ENCODE peak calls at places on chromosomes 3 and 15, in four cellular contexts. Q is sigmoid colon, K is ovary, H is K562. S is an unnamed sample.

GRCh38 chr3:10340476-10340875 is 19.6 kb upstream of the SEC13 start:
- DNase-seq in Q (no peak), K (no peak), H (no peak), S (no peak)

GRCh38 chr3:140406655-140407054 is 271.2 kb upstream of the TRIM42 start:
- DNase-seq in H (no peak), K (no peak), Q (no peak), S (no peak)

GRCh38 chr15:45892182-45892581 is 257.4 kb downstream of the SQOR start:
- DNase-seq in Q (no peak), K (no peak), H (no peak), S (no peak)

GRCh38 chr3:52773361-52774065 is 2.8 kb upstream of the NEK4 start:
- DNase-seq in H (no peak), K (no peak), Q (peak), S (no peak)

GRCh38 chr3:134904333-134904771 is 109.3 kb downstream of the EPHB1 start:
- DNase-seq in K (no peak), H (no peak), Q (no peak), S (no peak)

GRCh38 chr15:70541511-70541910 is 221.8 kb downstream of the UACA start:
- DNase-seq in K (no peak), H (no peak), Q (peak), S (no peak)

GRCh38 chr3:46861293-46861995 is 1.8 kb downstream of the MYL3 start:
- DNase-seq in K (peak), H (no peak), Q (peak), S (no peak)

GRCh38 chr3:31011383-31011782 is 116.9 kb upstream of the GADL1 start:
- DNase-seq in H (no peak), Q (no peak), K (no peak), S (no peak)

GRCh38 chr3:131796558-131796957 is 238.3 kb downstream of the CPNE4 start:
- DNase-seq in Q (no peak), K (no peak), H (no peak), S (no peak)

GRCh38 chr3:194840661-194841514 is 155.2 kb downstream of the FAM43A start:
- DNase-seq in Q (no peak), H (no peak), K (no peak), S (no peak)

GRCh38 chr3:35081902-35082301 is 557.4 kb upstream of the ARPP21 start:
- DNase-seq in H (no peak), Q (no peak), K (no peak), S (no peak)

GRCh38 chr3:43998841-43999805 is 242.6 kb upstream of the TOPAZ1 start:
- DNase-seq in H (no peak), K (no peak), Q (no peak), S (no peak)

DNA sequence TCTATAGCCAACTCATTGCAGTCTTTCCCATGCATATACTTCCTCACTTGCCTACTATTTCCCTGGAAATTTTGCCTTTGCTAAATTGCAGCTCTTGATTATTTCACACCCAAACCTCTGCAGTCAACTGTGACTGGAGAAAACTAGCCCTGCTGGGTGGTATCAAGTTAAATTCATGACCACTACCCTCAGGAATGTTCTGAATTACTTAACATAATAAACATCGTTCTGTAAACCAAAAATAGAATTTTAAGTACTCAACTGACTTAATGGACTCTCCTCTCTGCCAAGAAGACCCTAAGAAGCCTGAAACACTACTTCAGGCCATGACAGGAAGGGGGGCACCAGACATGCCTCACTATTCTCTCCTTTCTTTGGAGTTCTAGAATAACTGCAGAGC is 1278.0 kb upstream of the GBE1 start:
- DNase-seq in Q (no peak), H (no peak), K (no peak), S (no peak)
- TF ChIP-seq EP300 in Q (no peak), H (no peak), K (no peak), S (no peak)

GRCh38 chr15:39491115-39491916 is 89.6 kb upstream of the THBS1 start:
- DNase-seq in K (no peak), Q (no peak), H (no peak), S (no peak)
- TF ChIP-seq EP300 in K (no peak), Q (no peak), H (no peak), S (no peak)

GRCh38 chr3:8237893-8238292 is 263.7 kb upstream of the LMCD1 start:
- DNase-seq in H (no peak), Q (no peak), K (no peak), S (no peak)
- TF ChIP-seq EP300 in H (no peak), Q (no peak), K (no peak), S (no peak)

GRCh38 chr3:152874896-152875749 is 40.2 kb downstream of the P2RY1 start:
- DNase-seq in K (no peak), H (no peak), Q (no peak), S (no peak)
- TF ChIP-seq EP300 in K (no peak), H (no peak), Q (no peak), S (no peak)

DNA sequence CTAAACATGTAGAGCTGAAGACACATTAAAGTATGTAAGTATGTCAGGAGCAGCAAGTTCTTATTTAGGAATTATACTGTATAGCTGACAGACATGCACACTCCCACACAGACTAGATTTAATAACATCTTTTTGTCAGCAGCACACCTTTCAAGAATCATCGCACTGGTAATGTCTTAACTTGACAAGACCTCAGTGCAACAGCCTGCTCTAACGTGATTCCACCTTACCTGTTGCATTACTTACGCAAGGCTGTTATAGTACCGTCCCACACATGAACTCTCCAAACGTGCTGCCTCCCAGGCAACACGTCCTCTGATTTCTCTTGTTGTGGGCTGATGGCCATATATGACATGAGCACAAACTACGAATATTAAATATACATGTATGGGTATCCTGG is 11.9 kb downstream of the CHRM5 start:
- DNase-seq in Q (no peak), K (no peak), H (no peak), S (no peak)
- TF ChIP-seq EP300 in Q (no peak), K (no peak), H (no peak), S (no peak)

DNA sequence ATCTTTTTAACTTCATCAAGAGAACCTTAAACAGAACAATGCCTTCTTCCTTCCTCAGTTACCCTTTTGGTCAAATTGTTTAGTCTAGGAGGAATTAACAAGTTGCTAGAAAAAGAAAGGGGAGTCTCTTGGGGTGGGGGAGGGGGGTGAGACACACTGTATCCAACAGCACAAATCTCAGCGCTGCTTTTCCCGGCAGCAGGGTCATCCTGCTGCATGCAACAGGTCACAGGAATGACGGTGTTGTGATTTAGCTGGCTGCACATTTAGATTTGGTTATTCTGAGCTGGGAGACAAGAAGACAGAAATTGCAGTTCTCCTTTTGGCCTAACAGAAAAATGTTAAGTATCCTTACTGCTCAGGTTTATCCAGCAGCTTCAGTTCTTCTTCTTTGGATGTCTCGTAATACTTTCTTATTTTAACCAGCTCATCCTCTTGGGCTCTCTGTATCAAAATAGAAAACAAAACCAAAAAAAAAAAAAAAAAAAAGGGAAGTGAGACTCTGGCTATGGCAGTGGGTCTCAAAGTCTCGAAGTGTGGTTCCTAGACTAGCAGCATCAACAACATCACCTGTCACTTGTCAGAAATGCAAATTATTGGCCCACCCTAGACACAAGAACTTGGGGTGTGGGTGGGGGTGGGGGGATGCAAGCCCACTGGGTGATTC is 190.5 kb downstream of the GREM1 start:
- DNase-seq in K (peak), Q (no peak), H (no peak), S (no peak)
- TF ChIP-seq EP300 in K (no peak), Q (no peak), H (no peak), S (peak)

GRCh38 chr3:172209333-172210321 is 170.2 kb downstream of the FNDC3B start:
- DNase-seq in K (no peak), Q (peak), H (no peak), S (peak)
- TF ChIP-seq EP300 in K (no peak), Q (no peak), H (no peak), S (no peak)

GRCh38 chr3:63976166-63976861 is 47.0 kb downstream of the PSMD6 start:
- DNase-seq in K (no peak), H (no peak), Q (no peak), S (no peak)
- TF ChIP-seq EP300 in K (peak), H (no peak), Q (no peak), S (no peak)

S was measured in stomach.